ENCODE peak calls at places on chromosomes 5 and 9, in six cellular contexts. E, C, U, I, M and A are unnamed samples.

GRCh38 chr5:96752341-96753016 is 55.3 kb downstream of the ERAP1 start:
- DNase-seq in E (peak; percentile 37), C (no peak), U (no peak), I (no peak), M (peak; percentile 61), A (no peak)

GRCh38 chr9:109914280-109915027 is 134.5 kb downstream of the PALM2AKAP2 start:
- DNase-seq in E (peak; percentile 96), C (no peak), U (no peak), I (no peak), M (peak; percentile 98), A (no peak)

GRCh38 chr9:2144619-2145018 is 129.5 kb downstream of the SMARCA2 start:
- DNase-seq in E (no peak), C (no peak), U (no peak), I (no peak), M (no peak), A (no peak)

GRCh38 chr5:115209279-115209678 is 39.6 kb upstream of the TRIM36 start:
- DNase-seq in E (peak; percentile 49), C (no peak), U (no peak), I (no peak), M (no peak), A (no peak)

GRCh38 chr5:10672285-10673044 is 88.6 kb downstream of the DAP start:
- DNase-seq in E (no peak), C (no peak), U (no peak), I (no peak), M (no peak), A (no peak)

GRCh38 chr9:108117775-108118174 is 628.2 kb upstream of the KLF4 start:
- DNase-seq in E (no peak), C (no peak), U (no peak), I (no peak), M (peak; percentile 16), A (no peak)

GRCh38 chr5:176167800-176168199 is 70.4 kb upstream of the SIMC1 start:
- DNase-seq in E (no peak), C (no peak), U (no peak), I (no peak), M (no peak), A (no peak)

GRCh38 chr9:121485618-121486531 is 13.8 kb downstream of the GGTA1 start:
- DNase-seq in E (no peak), C (no peak), U (no peak), I (no peak), M (no peak), A (no peak)

GRCh38 chr9:34957492-34958410 is at the start of gene PHF24:
- DNase-seq in E (no peak), C (no peak), U (peak; percentile 88), I (peak; percentile 40), M (peak; percentile 3), A (no peak)

GRCh38 chr5:116922532-116922931 is 347.9 kb upstream of the SEMA6A start:
- DNase-seq in E (no peak), C (no peak), U (no peak), I (no peak), M (no peak), A (no peak)

GRCh38 chr9:91422832-91423711 is 560 bp downstream of the NFIL3 start:
- DNase-seq in E (peak; percentile 77), C (peak; percentile 68), U (peak; percentile 93), I (peak; percentile 80), M (peak; percentile 91), A (peak; percentile 63)

GRCh38 chr9:136312436-136312835 is 8.5 kb upstream of the CCDC187 start:
- DNase-seq in E (peak; percentile 32), C (no peak), U (peak; percentile 77), I (no peak), M (peak; percentile 45), A (peak; percentile 54)

GRCh38 chr9:27622688-27623340 is 49.5 kb upstream of the C9orf72 start:
- DNase-seq in E (no peak), C (no peak), U (no peak), I (no peak), M (no peak), A (no peak)

GRCh38 chr5:14665949-14666741 is 1.6 kb downstream of the OTULIN start:
- DNase-seq in E (peak; percentile 31), C (no peak), U (no peak), I (no peak), M (no peak), A (no peak)

GRCh38 chr5:118637947-118638670 is 350.2 kb downstream of the DTWD2 start:
- DNase-seq in E (no peak), C (no peak), U (no peak), I (no peak), M (no peak), A (peak; percentile 83)

GRCh38 chr9:114737118-114737517 is 55.1 kb upstream of the TEX48 start:
- DNase-seq in E (no peak), C (no peak), U (no peak), I (no peak), M (no peak), A (no peak)

GRCh38 chr9:13806731-13807130 is 507.2 kb downstream of the NFIB start:
- DNase-seq in E (no peak), C (no peak), U (no peak), I (no peak), M (no peak), A (no peak)

GRCh38 chr5:95927927-95928723 is 33.5 kb downstream of the ELL2 start:
- DNase-seq in E (no peak), C (no peak), U (no peak), I (no peak), M (no peak), A (no peak)

GRCh38 chr9:125521462-125522327 is 185.3 kb downstream of the MAPKAP1 start:
- DNase-seq in E (peak; percentile 99), C (no peak), U (no peak), I (no peak), M (peak; percentile 94), A (no peak)

GRCh38 chr9:128317629-128318028 is 4.6 kb downstream of the TRUB2 start:
- DNase-seq in E (no peak), C (no peak), U (no peak), I (no peak), M (no peak), A (no peak)

GRCh38 chr5:37789991-37790390 is 49.9 kb downstream of the GDNF start:
- DNase-seq in E (peak; percentile 64), C (no peak), U (no peak), I (no peak), M (peak; percentile 95), A (no peak)

DNA sequence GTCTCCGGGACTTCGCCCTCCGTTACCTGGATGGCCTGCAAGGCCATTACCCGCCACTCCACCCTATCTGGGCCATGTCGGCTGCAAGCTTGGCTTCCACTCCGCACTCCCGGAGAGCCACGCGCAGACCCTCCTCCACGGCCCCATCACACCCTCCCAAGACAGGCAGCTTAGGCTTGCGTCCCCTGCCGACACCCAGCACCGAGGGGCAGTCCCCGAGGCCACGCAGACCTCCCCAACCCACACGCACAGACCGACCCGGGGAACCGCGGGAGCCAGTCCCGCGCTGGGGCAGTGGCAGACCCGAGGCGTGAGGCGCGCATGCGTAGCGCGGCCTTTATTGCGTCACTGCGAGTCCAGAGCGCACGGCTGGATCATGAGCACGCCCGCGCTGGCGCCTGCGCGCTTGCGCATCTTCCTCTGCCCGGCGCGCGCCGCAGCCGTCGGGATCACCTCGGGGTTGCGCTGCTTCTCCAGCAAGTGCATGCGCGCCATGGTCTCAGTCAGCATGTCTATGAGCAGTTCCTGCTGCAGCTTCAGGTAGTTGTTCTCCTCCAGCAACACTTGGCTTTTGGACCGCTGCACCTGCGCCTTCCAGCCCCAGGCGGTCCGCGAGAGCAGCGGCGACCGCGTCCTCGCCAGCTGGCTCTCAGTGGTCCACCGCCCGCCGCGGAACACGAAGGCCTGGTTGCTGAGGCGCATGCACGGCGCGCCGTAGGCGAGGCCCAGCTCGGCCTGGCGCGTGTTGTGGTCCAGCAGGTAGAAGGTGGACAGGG is 2.4 kb downstream of the CBY3 start:
- DNase-seq in E (peak; percentile 91), C (peak; percentile 88), U (peak; percentile 99), I (peak; percentile 98), M (peak; percentile 90), A (peak; percentile 97)
- TF ChIP-seq CTCF in E (no peak), C (no peak), U (peak; percentile 33), I (no peak), M (no peak), A (no peak)

GRCh38 chr9:93259490-93260289 is 75.8 kb downstream of the WNK2 start:
- DNase-seq in E (no peak), C (no peak), U (no peak), I (peak; percentile 39), M (no peak), A (peak; percentile 22)
- H3K4me3 ChIP-seq in E (no peak overlapping the region), C (no peak overlapping the region), U (no peak overlapping the region), I (no peak overlapping the region), M (no peak overlapping the region), A (no peak overlapping the region)

DNA sequence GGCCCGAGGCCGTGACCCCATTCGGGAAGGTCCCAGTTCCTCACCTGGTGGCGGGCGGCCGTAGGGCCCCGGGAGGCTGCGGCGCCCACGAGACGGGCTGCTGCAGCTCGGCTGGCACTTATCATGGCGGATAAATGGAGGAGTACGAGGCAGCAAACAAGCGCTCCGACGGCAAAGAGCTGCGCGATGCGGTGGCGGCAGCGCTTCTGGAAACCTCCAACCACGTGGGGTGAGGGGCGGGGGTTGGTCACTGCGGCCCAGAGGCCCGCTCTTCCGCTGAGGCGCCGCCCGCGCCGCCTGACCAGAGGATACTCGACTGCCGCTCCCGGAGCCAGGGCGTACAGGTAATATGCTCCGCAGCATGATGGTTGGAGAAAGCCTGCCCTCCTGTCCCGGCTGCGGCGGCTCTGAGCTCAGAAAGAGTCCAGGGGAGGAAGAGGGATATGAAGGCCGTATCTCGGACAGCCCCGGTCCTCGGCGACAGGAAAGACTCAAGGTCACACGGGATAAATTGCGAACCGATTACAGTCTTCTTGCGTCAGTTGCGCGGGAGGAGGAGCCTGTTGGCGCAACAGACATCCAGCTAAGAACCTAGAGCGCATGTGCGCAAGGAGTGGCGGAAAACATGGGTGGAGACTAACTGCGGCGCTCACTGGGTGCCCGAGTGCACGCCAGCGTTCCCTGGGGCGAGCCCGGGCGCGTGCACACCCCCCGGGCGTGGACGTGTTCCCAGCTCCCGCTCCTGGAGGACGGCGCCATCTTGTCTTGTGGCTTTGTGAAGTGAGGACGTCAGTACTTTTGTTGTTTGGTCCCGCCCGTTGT is at the start of gene HSPA9:
- DNase-seq in E (peak; percentile 99), C (peak; percentile 96), U (peak; percentile 97), I (peak; percentile 99), M (peak; percentile 100), A (peak; percentile 99)
- TF ChIP-seq CTCF in E (no peak), C (no peak), U (no peak), I (peak; percentile 17), M (no peak), A (no peak)

GRCh38 chr9:113160571-113160970 is 9.8 kb downstream of the SLC31A2 start:
- DNase-seq in E (no peak), C (no peak), U (no peak), I (no peak), M (no peak), A (no peak)
- H3K4me3 ChIP-seq in E (no peak overlapping the region), C (no peak overlapping the region), U (no peak overlapping the region), I (no peak overlapping the region), M (no peak overlapping the region), A (no peak overlapping the region)

DNA sequence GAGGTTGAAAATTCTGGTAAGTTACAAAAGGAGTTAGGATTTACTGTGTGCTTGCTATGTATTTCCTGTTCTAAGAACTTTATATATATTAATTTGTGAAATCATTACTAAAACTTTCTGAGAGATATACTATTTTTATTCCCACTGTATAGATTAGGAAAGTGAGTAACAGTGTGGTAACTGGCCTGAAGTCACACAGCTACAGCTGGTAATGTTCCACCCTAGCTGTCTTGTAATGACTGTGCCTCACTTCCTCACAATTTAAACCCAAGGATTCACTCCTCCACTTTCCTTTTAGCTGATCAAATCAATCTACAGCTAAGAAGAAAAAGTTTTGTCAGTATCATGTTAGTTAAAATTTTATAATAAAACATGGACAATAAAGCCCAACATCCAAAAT is 278.8 kb downstream of the GAS1 start:
- DNase-seq in E (no peak), C (no peak), U (no peak), I (no peak), M (peak; percentile 20), A (no peak)
- TF ChIP-seq CTCF in E (no peak), C (no peak), U (no peak), I (no peak), M (no peak), A (no peak)